ENCODE peak calls at places on chromosomes 1 and 21, in four cellular contexts. K is suprapubic skin, F is heart left ventricle, U is fibroblast of lung. T is an unnamed sample.

GRCh38 chr1:98661544-98662353 is at the start of gene SNX7:
- DNase-seq in K (peak; percentile 89), F (peak; percentile 88), U (peak; percentile 68), T (peak; percentile 88)

GRCh38 chr1:237774246-237774645 is 116.5 kb downstream of the ZP4 start:
- DNase-seq in K (no peak), F (no peak), U (no peak), T (no peak)

GRCh38 chr1:169119405-169119804 is 12.9 kb downstream of the ATP1B1 start:
- DNase-seq in K (no peak), F (no peak), U (no peak), T (no peak)

GRCh38 chr1:52677407-52677806 is 20.7 kb downstream of the COA7 start:
- DNase-seq in K (no peak), F (peak; percentile 40), U (no peak), T (peak; percentile 69)

GRCh38 chr21:26405735-26406361 is 167.2 kb downstream of the CYYR1 start:
- DNase-seq in K (no peak), F (no peak), U (peak; percentile 75), T (peak; percentile 35)

GRCh38 chr21:41373769-41374168 is 11.9 kb downstream of the MX2 start:
- DNase-seq in K (peak; percentile 26), F (no peak), U (no peak), T (no peak)

GRCh38 chr1:119822406-119822805 is 11.1 kb upstream of the REG4 start:
- DNase-seq in K (no peak), F (no peak), U (no peak), T (no peak)

GRCh38 chr1:93732514-93732913 is 50.9 kb upstream of the BCAR3 start:
- DNase-seq in K (no peak), F (no peak), U (no peak), T (no peak)

GRCh38 chr1:162892916-162893714 is 32.1 kb upstream of the CCDC190 start:
- DNase-seq in K (no peak), F (no peak), U (peak; percentile 57), T (peak; percentile 68)

GRCh38 chr1:7932524-7933149 is 8.0 kb downstream of the TNFRSF9 start:
- DNase-seq in K (no peak), F (no peak), U (no peak), T (no peak)

GRCh38 chr1:228034954-228035837 is 28.4 kb downstream of the WNT3A start:
- DNase-seq in K (peak; percentile 55), F (no peak), U (no peak), T (no peak)

GRCh38 chr1:12059722-12060464 is 3.2 kb upstream of the TNFRSF8 start:
- DNase-seq in K (no peak), F (no peak), U (no peak), T (no peak)

GRCh38 chr1:53547321-53547720 is 88.1 kb downstream of the DMRTB1 start:
- DNase-seq in K (peak; percentile 54), F (no peak), U (no peak), T (no peak)

GRCh38 chr1:167922611-167923074 is 8.7 kb upstream of the ADCY10 start:
- DNase-seq in K (no peak), F (no peak), U (no peak), T (no peak)

GRCh38 chr1:31095298-31095981 is 29.9 kb upstream of the PUM1 start:
- DNase-seq in K (no peak), F (no peak), U (peak; percentile 61), T (no peak)

GRCh38 chr1:217524787-217525520 is 105.9 kb downstream of the GPATCH2 start:
- DNase-seq in K (no peak), F (no peak), U (peak; percentile 71), T (peak; percentile 54)

GRCh38 chr1:217526636-217527035 is 104.3 kb downstream of the GPATCH2 start:
- DNase-seq in K (no peak), F (no peak), U (no peak), T (no peak)

GRCh38 chr1:217527151-217527550 is 103.7 kb downstream of the GPATCH2 start:
- DNase-seq in K (no peak), F (no peak), U (no peak), T (no peak)

GRCh38 chr1:217528271-217528670 is 102.6 kb downstream of the GPATCH2 start:
- DNase-seq in K (no peak), F (no peak), U (peak; percentile 9), T (no peak)

GRCh38 chr1:217525773-217526490 is 105.0 kb downstream of the GPATCH2 start:
- DNase-seq in K (no peak), F (no peak), U (peak; percentile 49), T (no peak)
- H3K27ac ChIP-seq in K (no peak overlapping the region), F (no peak overlapping the region), U (no peak overlapping the region), T (peak overlapping the region; percentile 57)

DNA sequence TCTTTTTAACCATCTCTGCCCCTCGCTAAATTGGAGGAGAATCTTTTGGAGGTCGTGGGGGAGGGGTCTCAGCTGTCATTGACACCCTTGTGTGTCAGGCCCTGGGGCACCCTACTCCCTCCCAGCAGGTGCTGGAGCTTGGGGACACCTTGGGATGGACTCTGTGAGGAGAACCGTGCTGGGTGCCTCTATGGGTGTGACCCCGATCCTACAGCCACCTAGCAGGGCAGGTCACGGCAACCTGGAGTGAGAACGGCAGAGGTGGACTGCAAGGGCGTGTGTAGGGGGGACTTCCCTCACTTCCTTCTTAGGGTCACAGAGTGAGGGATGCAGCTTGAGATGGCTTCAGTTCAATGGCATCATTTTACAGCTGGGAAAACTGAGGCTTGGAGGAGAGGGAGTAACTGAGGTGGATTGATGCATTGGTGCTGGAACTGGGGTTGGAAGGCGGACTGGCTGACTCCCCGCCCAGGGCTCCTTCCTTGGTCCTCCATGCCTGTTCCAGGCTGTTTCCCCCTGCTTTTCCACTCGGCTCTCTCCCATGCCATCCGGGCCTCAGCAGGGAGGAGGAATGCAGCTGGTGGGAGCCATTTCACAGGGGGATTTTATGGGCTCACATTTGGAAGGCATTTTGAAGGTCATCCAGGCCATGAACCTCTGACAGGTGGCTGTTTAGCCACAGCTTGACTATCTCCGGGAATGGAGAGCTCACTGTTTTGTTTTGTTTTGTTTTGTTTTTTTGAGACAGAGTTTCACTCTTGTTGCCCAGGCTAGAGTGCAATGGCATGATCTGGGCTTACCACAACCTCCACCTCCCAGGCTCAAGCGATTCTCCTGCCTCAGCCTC is 18.8 kb upstream of the ARHGEF10L start:
- DNase-seq in K (no peak), F (no peak), U (no peak), T (no peak)
- H3K4me3 ChIP-seq in K (peak overlapping the region; percentile 41), F (no peak overlapping the region), U (no peak overlapping the region), T (no peak overlapping the region)

GRCh38 chr1:111958075-111958474 is 31.4 kb downstream of the KCND3 start:
- DNase-seq in K (no peak), F (no peak), U (no peak), T (no peak)
- TF ChIP-seq CTCF in K (no peak), F (no peak), U (no peak), T (no peak)

GRCh38 chr1:33349778-33350610 is 29.1 kb upstream of the A3GALT2 start:
- DNase-seq in K (peak; percentile 90), F (peak; percentile 89), U (peak; percentile 77), T (peak; percentile 88)

GRCh38 chr1:33349081-33349759 is 28.3 kb upstream of the A3GALT2 start:
- DNase-seq in K (no peak), F (peak; percentile 60), U (peak; percentile 47), T (peak; percentile 79)

GRCh38 chr1:33347650-33347992 is 26.7 kb upstream of the A3GALT2 start:
- DNase-seq in K (no peak), F (no peak), U (peak; percentile 71), T (no peak)

GRCh38 chr1:33348194-33348593 is 27.3 kb upstream of the A3GALT2 start:
- DNase-seq in K (no peak), F (no peak), U (peak; percentile 39), T (peak; percentile 55)

DNA sequence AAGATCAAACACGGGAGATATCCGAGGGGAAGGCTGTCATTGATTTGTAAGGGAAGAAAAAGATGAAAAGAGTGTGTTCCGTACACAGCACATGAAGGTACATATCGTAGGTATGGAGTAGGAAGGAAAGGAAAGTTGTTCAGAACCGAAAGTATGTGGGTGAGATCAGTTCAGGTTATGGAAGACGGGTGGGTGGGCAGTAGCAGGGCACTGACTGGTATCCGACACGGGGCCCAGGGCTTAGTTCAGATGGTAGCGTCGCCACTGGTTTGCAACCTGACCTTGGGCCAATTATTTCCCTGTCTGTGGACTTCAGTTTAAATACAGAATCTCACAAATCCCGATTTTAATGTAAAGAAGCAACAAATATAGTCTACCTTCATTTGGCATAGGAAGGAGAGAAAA is 27.8 kb upstream of the A3GALT2 start:
- DNase-seq in K (no peak), F (no peak), U (peak; percentile 30), T (no peak)
- H3K27ac ChIP-seq in K (peak overlapping the region; percentile 94), F (peak overlapping the region; percentile 100), U (peak overlapping the region; percentile 89), T (peak overlapping the region; percentile 94)

GRCh38 chr21:44909719-44910118 is 11.0 kb downstream of the ITGB2 start:
- DNase-seq in K (no peak), F (no peak), U (no peak), T (no peak)

GRCh38 chr21:44911066-44911383 is 9.7 kb downstream of the ITGB2 start:
- DNase-seq in K (no peak), F (no peak), U (no peak), T (no peak)

GRCh38 chr21:44908908-44909307 is 11.8 kb downstream of the ITGB2 start:
- DNase-seq in K (no peak), F (no peak), U (no peak), T (no peak)

GRCh38 chr21:44911384-44912157 is 9.1 kb downstream of the ITGB2 start:
- DNase-seq in K (no peak), F (peak; percentile 81), U (no peak), T (no peak)

GRCh38 chr21:44910229-44911065 is 10.3 kb downstream of the ITGB2 start:
- DNase-seq in K (no peak), F (no peak), U (no peak), T (no peak)
- H3K4me3 ChIP-seq in K (no peak overlapping the region), F (no peak overlapping the region), U (no peak overlapping the region), T (no peak overlapping the region)

DNA sequence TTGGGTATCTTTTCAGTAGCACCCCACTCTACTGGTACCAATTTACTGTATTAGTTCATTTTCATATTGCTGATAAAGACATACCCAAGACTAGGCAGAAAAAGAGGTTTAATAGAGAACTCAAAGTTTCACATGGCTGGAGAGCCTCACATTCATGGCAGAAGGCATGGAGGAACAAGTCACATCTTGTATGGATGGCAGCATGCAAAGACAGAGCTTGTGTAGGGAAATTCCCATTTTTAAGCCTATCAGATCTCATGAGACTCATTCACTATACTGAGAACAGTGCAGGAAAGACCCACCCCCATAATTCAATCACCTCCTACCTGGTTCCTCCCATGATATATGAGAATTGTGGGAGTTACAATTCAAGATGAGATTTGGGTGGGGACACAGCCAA is 878.6 kb upstream of the ADGRL4 start:
- DNase-seq in K (no peak), F (no peak), U (no peak), T (no peak)
- TF ChIP-seq CTCF in K (no peak), F (no peak), U (no peak), T (no peak)

GRCh38 chr1:158998781-158999161 is 10.9 kb upstream of the IFI16 start:
- DNase-seq in K (no peak), F (no peak), U (peak; percentile 79), T (peak; percentile 72)
- H3K27ac ChIP-seq in K (peak overlapping the region; percentile 96), F (peak overlapping the region; percentile 79), U (peak overlapping the region; percentile 99), T (peak overlapping the region; percentile 95)